ENCODE peak calls at places on chromosomes 3 and 15, in ten cellular contexts. S is NCI-H1105 treated with DMSO at 0.1 percent for 48 hours; B is ACHN; R is NCI-H2081; M is naive thymus-derived CD8-positive, alpha-beta T cell; V is effector CD4-positive, alpha-beta T cell; O is T-helper 2 cell; E is CD4-positive, alpha-beta memory T cell; W is breast epithelium; L is LoVo. D is an unnamed sample.

GRCh38 chr3:185157347-185157746 is 4.5 kb upstream of the C3orf70 start:
- DNase-seq in S (no peak), B (no peak), R (no peak), M (no peak), V (no peak), O (no peak), E (no peak), W (no peak), L (no peak), D (no peak)

GRCh38 chr3:127158614-127159221 is 34.2 kb upstream of the PRR23E start:
- DNase-seq in S (peak), B (peak), R (peak), M (no peak), V (no peak), O (no peak), E (no peak), W (no peak), L (no peak), D (peak)

GRCh38 chr15:71160976-71161375 is 45.7 kb downstream of the THSD4 start:
- DNase-seq in S (no peak), B (no peak), R (no peak), M (no peak), V (no peak), O (no peak), E (no peak), W (no peak), L (no peak), D (no peak)

GRCh38 chr15:85354432-85354831 is 26.0 kb upstream of the AKAP13 start:
- DNase-seq in S (no peak), B (peak), R (no peak), M (no peak), V (no peak), O (no peak), E (no peak), W (no peak), L (no peak), D (no peak)

GRCh38 chr3:119240101-119240581 is 537 bp downstream of the B4GALT4 start:
- DNase-seq in S (peak), B (peak), R (no peak), M (peak), V (no peak), O (no peak), E (no peak), W (no peak), L (peak), D (peak)

GRCh38 chr3:142353571-142353970 is 94.3 kb downstream of the XRN1 start:
- DNase-seq in S (no peak), B (no peak), R (no peak), M (no peak), V (no peak), O (no peak), E (no peak), W (no peak), L (no peak), D (no peak)

GRCh38 chr15:89400121-89400996 is 65.7 kb upstream of the POLG start:
- DNase-seq in S (peak), B (no peak), R (no peak), M (no peak), V (no peak), O (no peak), E (no peak), W (no peak), L (no peak), D (no peak)

GRCh38 chr3:126146525-126147146 is 33.8 kb downstream of the ALDH1L1 start:
- DNase-seq in S (no peak), B (no peak), R (no peak), M (no peak), V (no peak), O (no peak), E (no peak), W (peak), L (no peak), D (no peak)

GRCh38 chr3:128603811-128604447 is 46.7 kb downstream of the RPN1 start:
- DNase-seq in S (no peak), B (no peak), R (no peak), M (no peak), V (no peak), O (no peak), E (no peak), W (no peak), L (no peak), D (no peak)

GRCh38 chr3:161409069-161409468 is 37.8 kb upstream of the SPTSSB start:
- DNase-seq in S (peak), B (peak), R (peak), M (no peak), V (no peak), O (no peak), E (peak), W (no peak), L (peak), D (peak)

GRCh38 chr3:31772155-31772761 is 208.8 kb downstream of the OSBPL10 start:
- DNase-seq in S (no peak), B (no peak), R (no peak), M (no peak), V (no peak), O (no peak), E (no peak), W (no peak), L (no peak), D (no peak)

GRCh38 chr3:98557324-98558010 is 25.7 kb downstream of the GPR15 start:
- DNase-seq in S (no peak), B (no peak), R (no peak), M (no peak), V (no peak), O (no peak), E (no peak), W (no peak), L (no peak), D (no peak)

GRCh38 chr3:89098964-89099585 is 8.3 kb upstream of the EPHA3 start:
- DNase-seq in S (peak), B (peak), R (peak), M (no peak), V (no peak), O (no peak), E (peak), W (no peak), L (peak), D (peak)

GRCh38 chr3:186640473-186640818 is 247 bp downstream of the FETUB start:
- DNase-seq in S (no peak), B (peak), R (no peak), M (no peak), V (no peak), O (no peak), E (no peak), W (peak), L (peak), D (no peak)

GRCh38 chr15:75639191-75639708 is 774 bp downstream of the IMP3 start:
- DNase-seq in S (no peak), B (peak), R (no peak), M (no peak), V (no peak), O (no peak), E (no peak), W (no peak), L (no peak), D (peak)

D was measured in HT-29.